ENCODE peak calls at places on chromosomes 5 and 9, in five cellular contexts. K is GM12878, I is IMR-90, N is K562, M is H1. X is an unnamed sample.

GRCh38 chr9:121532881-121533280 is 33.2 kb upstream of the GGTA1 start:
- DNase-seq in K (no peak), I (no peak), N (no peak), M (no peak), X (no peak)

GRCh38 chr5:40494631-40495030 is 185.1 kb upstream of the PTGER4 start:
- DNase-seq in K (no peak), I (no peak), N (no peak), M (no peak), X (no peak)

GRCh38 chr5:14915291-14915976 is 43.9 kb upstream of the ANKH start:
- DNase-seq in K (no peak), I (peak; percentile 51), N (no peak), M (no peak), X (no peak)

GRCh38 chr5:114857951-114858401 is 311.7 kb downstream of the TRIM36 start:
- DNase-seq in K (no peak), I (no peak), N (no peak), M (no peak), X (no peak)

GRCh38 chr9:37001461-37001860 is 32.6 kb downstream of the PAX5 start:
- DNase-seq in K (no peak), I (no peak), N (no peak), M (no peak), X (no peak)

GRCh38 chr9:136023401-136024225 is 62.4 kb upstream of the UBAC1 start:
- DNase-seq in K (no peak), I (peak; percentile 81), N (no peak), M (peak; percentile 43), X (no peak)

GRCh38 chr5:15604986-15605385 is 105.0 kb downstream of the FBXL7 start:
- DNase-seq in K (no peak), I (peak; percentile 12), N (no peak), M (no peak), X (no peak)

GRCh38 chr5:43855418-43855817 is 252.4 kb downstream of the NNT start:
- DNase-seq in K (no peak), I (no peak), N (no peak), M (no peak), X (no peak)

GRCh38 chr5:149550608-149551226 is 522 bp downstream of the CSNK1A1 start:
- DNase-seq in K (no peak), I (no peak), N (peak; percentile 28), M (peak; percentile 55), X (no peak)

GRCh38 chr9:120478208-120478607 is 101.8 kb downstream of the CDK5RAP2 start:
- DNase-seq in K (no peak), I (peak; percentile 32), N (no peak), M (no peak), X (no peak)

GRCh38 chr5:58887721-58888409 is 305.0 kb downstream of the RAB3C start:
- DNase-seq in K (no peak), I (peak; percentile 11), N (no peak), M (no peak), X (no peak)

DNA sequence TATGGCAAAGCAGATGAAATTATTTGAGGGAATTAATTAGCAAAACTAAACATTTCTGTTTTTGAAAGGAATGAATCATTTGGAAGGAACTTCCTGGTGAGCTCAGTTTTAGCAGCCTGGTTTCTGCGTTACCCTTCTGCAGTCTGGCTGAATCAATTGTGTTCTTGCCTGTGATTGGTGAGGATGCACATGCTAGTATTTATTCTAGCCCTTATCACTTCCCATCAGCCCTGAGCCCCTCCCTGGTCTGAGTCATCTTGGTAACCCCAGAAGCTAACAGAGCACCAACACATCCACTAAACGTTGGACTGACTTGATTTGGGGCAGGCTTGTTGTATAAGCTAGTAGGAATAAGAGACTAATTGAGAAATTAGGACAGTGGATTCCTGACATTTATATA is 6.6 kb downstream of the TJP2 start:
- DNase-seq in K (no peak), I (peak; percentile 99), N (peak; percentile 85), M (no peak), X (peak; percentile 64)
- TF ChIP-seq USF2 in K (no peak), I (no peak), N (no peak), M (no peak), X (no peak)

GRCh38 chr9:133538176-133538575 is 3.7 kb downstream of the ADAMTSL2 start:
- DNase-seq in K (no peak), I (no peak), N (no peak), M (no peak), X (no peak)

GRCh38 chr9:133537257-133537656 is 2.8 kb downstream of the ADAMTSL2 start:
- DNase-seq in K (no peak), I (no peak), N (no peak), M (no peak), X (no peak)

GRCh38 chr9:133539434-133539833 is 4.9 kb downstream of the ADAMTSL2 start:
- DNase-seq in K (no peak), I (no peak), N (peak; percentile 78), M (no peak), X (no peak)

GRCh38 chr9:133540336-133541025 is 6.0 kb downstream of the ADAMTSL2 start:
- DNase-seq in K (peak; percentile 13), I (no peak), N (peak; percentile 35), M (peak; percentile 70), X (no peak)

DNA sequence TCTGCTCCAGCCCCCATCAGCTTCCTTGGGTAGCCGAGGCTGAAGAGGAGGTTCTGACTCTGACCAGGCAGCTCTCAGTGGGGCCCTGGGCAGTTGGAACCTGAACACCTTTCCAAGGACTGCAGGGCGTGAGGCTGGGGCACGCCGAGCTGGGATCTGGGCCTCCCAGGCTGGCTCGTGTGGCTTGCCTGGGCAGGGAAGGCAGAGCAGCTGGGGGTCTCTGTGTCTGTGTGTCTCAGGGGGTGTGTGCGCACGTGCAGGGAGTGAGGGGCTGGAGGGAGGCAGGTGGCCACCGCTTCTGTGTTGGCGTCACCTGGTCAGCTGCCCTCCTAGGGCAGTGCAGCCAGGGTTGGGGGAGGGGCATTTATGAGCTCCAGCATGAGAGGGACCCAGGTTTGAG is 4.3 kb downstream of the ADAMTSL2 start:
- DNase-seq in K (no peak), I (no peak), N (no peak), M (no peak), X (no peak)
- H3K4me3 ChIP-seq in K (no peak overlapping the region), I (no peak overlapping the region), N (no peak overlapping the region), M (no peak overlapping the region), X (no peak overlapping the region)

DNA sequence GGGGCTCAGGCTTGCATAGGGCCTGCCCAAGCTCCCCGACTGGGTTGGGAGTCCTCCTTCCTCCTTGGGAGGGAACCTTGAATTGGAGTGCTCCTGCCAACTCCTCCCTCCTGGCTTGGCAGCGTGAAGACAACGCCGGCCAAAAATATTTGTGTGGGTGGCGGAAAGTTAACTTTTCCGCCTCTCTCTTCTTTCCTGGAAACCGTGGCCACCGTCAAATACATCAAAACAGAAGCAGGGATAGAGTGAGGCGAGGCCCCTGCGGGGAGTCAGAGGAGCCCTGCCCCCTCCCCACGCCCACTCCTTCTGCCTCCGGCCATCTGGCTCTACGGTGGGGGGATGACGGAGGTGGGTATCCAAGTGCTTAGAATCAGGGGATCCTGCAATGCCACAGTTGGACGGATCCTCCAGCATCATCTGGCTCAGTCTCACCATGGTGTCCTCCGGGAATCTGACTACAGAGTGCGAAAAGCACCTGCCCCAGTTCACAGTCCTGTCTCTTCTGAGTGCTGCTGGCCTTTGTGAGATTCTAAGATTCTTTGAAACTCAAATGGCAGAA is 25.2 kb upstream of the SYNPO start:
- DNase-seq in K (no peak), I (peak; percentile 64), N (no peak), M (no peak), X (no peak)
- TF ChIP-seq USF2 in K (no peak), I (no peak), N (no peak), M (no peak), X (no peak)

GRCh38 chr9:21316860-21317259 is 11.7 kb upstream of the IFNA5 start:
- DNase-seq in K (no peak), I (no peak), N (no peak), M (no peak), X (no peak)

GRCh38 chr9:21314152-21314551 is 9.0 kb upstream of the IFNA5 start:
- DNase-seq in K (no peak), I (no peak), N (no peak), M (no peak), X (no peak)

GRCh38 chr9:21316032-21316842 is 11.1 kb upstream of the IFNA5 start:
- DNase-seq in K (no peak), I (no peak), N (no peak), M (no peak), X (no peak)

DNA sequence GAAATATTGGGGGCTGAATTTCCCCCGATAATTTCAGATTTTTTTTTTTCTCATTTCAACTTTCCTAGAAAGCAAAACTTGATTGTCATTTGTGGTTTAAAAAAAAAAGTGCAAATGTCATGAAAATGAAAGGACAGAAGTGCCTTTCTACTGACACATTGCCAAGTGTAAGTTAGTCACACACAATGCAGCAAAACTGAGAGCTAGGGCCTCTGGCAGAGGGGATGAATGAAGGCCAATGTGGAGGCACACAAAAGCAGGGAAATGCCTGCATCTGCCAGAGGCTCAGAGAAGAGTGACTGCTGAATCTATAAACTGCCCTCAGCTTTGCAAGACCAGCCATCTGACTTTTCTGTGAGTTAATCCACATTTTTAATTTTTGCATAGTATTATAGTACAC is 6.8 kb upstream of the IFNA5 start:
- DNase-seq in K (no peak), I (no peak), N (no peak), M (no peak), X (no peak)
- H3K4me3 ChIP-seq in K (no peak overlapping the region), I (no peak overlapping the region), N (no peak overlapping the region), M (no peak overlapping the region), X (no peak overlapping the region)

DNA sequence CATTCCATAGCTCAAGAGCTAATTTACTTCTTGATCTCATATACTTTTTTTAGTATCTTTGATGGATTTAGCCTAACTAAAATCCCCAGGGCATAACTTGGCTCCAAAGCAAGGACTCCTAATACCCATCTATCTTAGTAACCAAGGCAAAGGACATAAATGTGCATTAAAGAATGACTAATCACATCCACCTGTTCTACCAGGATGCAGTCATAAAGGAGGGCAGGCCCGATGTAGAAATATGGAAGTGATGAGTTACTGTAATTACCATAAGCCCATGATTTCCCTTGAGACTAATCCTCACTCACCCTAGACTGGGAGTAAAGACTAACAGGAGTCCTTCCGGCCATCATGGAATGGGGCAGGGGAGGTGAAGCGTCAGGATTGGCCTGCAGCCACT is 56.9 kb downstream of the KIF24 start:
- DNase-seq in K (no peak), I (no peak), N (no peak), M (no peak), X (no peak)
- TF ChIP-seq USF2 in K (no peak), I (no peak), N (no peak), M (no peak), X (no peak)

GRCh38 chr5:150758534-150759333 is at the start of gene DCTN4:
- DNase-seq in K (peak; percentile 98), I (peak; percentile 99), N (peak; percentile 91), M (peak; percentile 95), X (peak; percentile 99)

GRCh38 chr5:150762216-150762615 is 3.4 kb upstream of the DCTN4 start:
- DNase-seq in K (no peak), I (no peak), N (no peak), M (no peak), X (no peak)

GRCh38 chr5:150758210-150758533 is 645 bp downstream of the DCTN4 start:
- DNase-seq in K (no peak), I (peak; percentile 29), N (no peak), M (no peak), X (no peak)

GRCh38 chr5:150757087-150757649 is 1.6 kb downstream of the DCTN4 start:
- DNase-seq in K (no peak), I (no peak), N (no peak), M (no peak), X (no peak)

GRCh38 chr5:150759334-150759583 is 442 bp upstream of the DCTN4 start:
- DNase-seq in K (no peak), I (no peak), N (no peak), M (no peak), X (no peak)
- H3K4me3 ChIP-seq in K (peak overlapping the region; percentile 95), I (peak overlapping the region; percentile 70), N (peak overlapping the region; percentile 49), M (peak overlapping the region; percentile 98), X (peak overlapping the region; percentile 58)

GRCh38 chr9:132997591-132997990 is 19.1 kb downstream of the GFI1B start:
- DNase-seq in K (no peak), I (peak; percentile 65), N (no peak), M (no peak), X (no peak)
- TF ChIP-seq USF2 in K (no peak), I (no peak), N (no peak), M (no peak), X (no peak)

GRCh38 chr5:132011561-132012384 is at the start of gene ACSL6:
- DNase-seq in K (no peak), I (no peak), N (peak; percentile 83), M (peak; percentile 75), X (peak; percentile 35)
- H3K4me3 ChIP-seq in K (no peak within 1 kb of the TSS), I (peak within 1 kb of the TSS; percentile 37), N (peak within 1 kb of the TSS; percentile 50), M (peak within 1 kb of the TSS; percentile 49), X (peak within 1 kb of the TSS; percentile 70)